ENCODE peak calls at places on chromosomes 5 and 9, in eight cellular contexts. E, M, R, H, D, L, U and N are unnamed samples. For H3K4me1, the result is how much of the 10 kb centered on the place peaks cover.

GRCh38 chr5:27472000-27472763 is 433.8 kb upstream of the CDH9 start:
- DNase-seq in E (peak), L (peak), M (peak), D (no peak), H (no peak), U (no peak), R (no peak), N (peak)

GRCh38 chr5:31196309-31196708 is 2.8 kb downstream of the CDH6 start:
- DNase-seq in H (no peak), L (peak), D (no peak), M (no peak), R (no peak), E (peak), U (no peak), N (peak)

GRCh38 chr5:13591621-13592020 is 352.9 kb downstream of the DNAH5 start:
- DNase-seq in M (no peak), L (peak), E (peak), H (no peak), R (no peak), U (no peak), D (no peak), N (no peak)

GRCh38 chr9:4328723-4329122 is 28.9 kb upstream of the GLIS3 start:
- DNase-seq in R (no peak), H (no peak), D (no peak), M (no peak), E (no peak), L (peak), U (no peak), N (no peak)

GRCh38 chr5:174735498-174736350 is 11.3 kb downstream of the MSX2 start:
- DNase-seq in E (peak), M (no peak), U (no peak), D (peak), R (no peak), L (peak), H (no peak), N (peak)

GRCh38 chr9:98974994-98975712 is 31.4 kb downstream of the COL15A1 start:
- DNase-seq in L (peak), R (peak), H (peak), D (peak), E (peak), M (peak), U (peak), N (peak)

GRCh38 chr5:82349651-82350050 is 71.5 kb upstream of the RPS23 start:
- DNase-seq in M (no peak), H (no peak), L (no peak), R (no peak), E (peak), U (no peak), D (no peak), N (peak)

GRCh38 chr9:85466834-85467233 is 274.9 kb downstream of the AGTPBP1 start:
- DNase-seq in R (no peak), L (no peak), E (no peak), H (no peak), D (no peak), U (no peak), M (no peak), N (no peak)

GRCh38 chr9:114000063-114000454 is 78.0 kb downstream of the AMBP start:
- DNase-seq in M (no peak), H (no peak), R (peak), U (no peak), D (no peak), E (no peak), L (no peak), N (no peak)

GRCh38 chr5:126846756-126847155 is 69.8 kb downstream of the LMNB1 start:
- DNase-seq in H (no peak), M (no peak), D (no peak), E (no peak), L (no peak), R (no peak), U (no peak), N (no peak)

GRCh38 chr5:110063640-110064592 is 374.2 kb downstream of the MAN2A1 start:
- DNase-seq in M (no peak), D (no peak), R (no peak), E (no peak), U (no peak), L (peak), H (no peak), N (no peak)

GRCh38 chr9:1009101-1009707 is 32.7 kb downstream of the DMRT3 start:
- DNase-seq in R (peak), D (peak), H (peak), L (peak), E (peak), M (peak), U (peak), N (peak)

GRCh38 chr5:96736937-96737336 is 70.8 kb downstream of the ERAP1 start:
- DNase-seq in M (no peak), D (no peak), L (no peak), H (no peak), R (no peak), U (no peak), E (no peak), N (no peak)

GRCh38 chr9:108776920-108777650 is 78.7 kb downstream of the ACTL7B start:
- DNase-seq in U (no peak), D (no peak), H (no peak), L (peak), M (no peak), E (no peak), R (no peak), N (no peak)

GRCh38 chr5:124996764-124997077 is 250.3 kb upstream of the ZNF608 start:
- DNase-seq in E (peak), L (peak), U (no peak), D (no peak), H (no peak), R (no peak), M (no peak), N (peak)

GRCh38 chr5:80370394-80370793 is 37.5 kb upstream of the ZFYVE16 start:
- DNase-seq in U (no peak), L (no peak), D (no peak), H (no peak), M (no peak), R (no peak), E (no peak), N (no peak)

GRCh38 chr9:8649157-8649556 is 849.6 kb upstream of the DMAC1 start:
- DNase-seq in M (no peak), D (no peak), U (no peak), E (no peak), R (no peak), L (peak), H (no peak), N (no peak)

GRCh38 chr5:72920690-72921089 is 35.2 kb upstream of the FCHO2 start:
- DNase-seq in U (no peak), R (no peak), M (no peak), D (peak), E (peak), H (no peak), L (peak), N (peak)

GRCh38 chr9:91131433-91131839 is 230.3 kb downstream of the AUH start:
- DNase-seq in U (no peak), R (peak), E (peak), M (no peak), L (peak), H (peak), D (peak), N (no peak)

GRCh38 chr9:127598839-127599549 is 13.1 kb upstream of the STXBP1 start:
- DNase-seq in L (no peak), M (no peak), E (no peak), H (no peak), R (no peak), U (no peak), D (no peak), N (no peak)

GRCh38 chr9:17600962-17601593 is 22.2 kb downstream of the SH3GL2 start:
- DNase-seq in D (no peak), R (no peak), L (peak), H (no peak), U (no peak), M (no peak), E (no peak), N (no peak)

GRCh38 chr5:103624035-103624461 is 61.5 kb upstream of the NUDT12 start:
- DNase-seq in H (no peak), E (no peak), R (no peak), D (no peak), L (peak), M (no peak), U (no peak), N (no peak)

GRCh38 chr5:39459091-39459490 is 34.3 kb upstream of the DAB2 start:
- DNase-seq in H (no peak), U (no peak), L (peak), M (no peak), E (peak), R (no peak), D (no peak), N (no peak)

GRCh38 chr9:134066546-134066922 is 1.3 kb downstream of the BRD3 start:
- DNase-seq in R (peak), M (no peak), E (no peak), L (peak), H (no peak), U (no peak), D (no peak), N (no peak)

GRCh38 chr9:96209407-96210031 is 92.5 kb downstream of the HSD17B3 start:
- DNase-seq in L (peak), H (no peak), R (no peak), M (no peak), E (peak), D (no peak), U (no peak), N (no peak)

GRCh38 chr9:9670454-9670853 is 942.3 kb downstream of the PTPRD start:
- DNase-seq in E (no peak), R (no peak), L (no peak), D (no peak), U (no peak), M (no peak), H (no peak), N (no peak)

GRCh38 chr9:133758228-133758627 is 20.1 kb upstream of the SARDH start:
- DNase-seq in E (no peak), D (no peak), M (peak), R (peak), H (no peak), L (no peak), U (no peak), N (peak)

GRCh38 chr9:114386886-114387677 is 700 bp downstream of the AKNA start:
- DNase-seq in M (no peak), H (peak), U (no peak), R (peak), E (no peak), L (peak), D (no peak), N (no peak)

GRCh38 chr9:116941266-116941665 is 254.2 kb downstream of the TRIM32 start:
- DNase-seq in H (no peak), E (no peak), D (no peak), U (no peak), R (no peak), L (no peak), M (no peak), N (no peak)

GRCh38 chr5:5422819-5423515 is 490 bp downstream of the ICE1 start:
- DNase-seq in L (no peak), D (no peak), M (no peak), H (no peak), E (no peak), U (no peak), R (no peak), N (no peak)

GRCh38 chr9:438066-438465 is 223.4 kb downstream of the DOCK8 start:
- DNase-seq in R (no peak), E (no peak), M (no peak), L (peak), U (no peak), D (no peak), H (no peak), N (no peak)

GRCh38 chr9:113857875-113858274 is 18.2 kb upstream of the ZNF618 start:
- DNase-seq in R (no peak), E (no peak), H (no peak), D (no peak), U (no peak), L (peak), M (no peak), N (peak)

GRCh38 chr5:32690153-32690552 is 21.0 kb upstream of the NPR3 start:
- DNase-seq in M (no peak), H (no peak), R (no peak), D (no peak), U (no peak), E (no peak), L (no peak), N (no peak)

GRCh38 chr9:93126825-93127368 is 7.2 kb downstream of the NINJ1 start:
- DNase-seq in L (peak), E (no peak), R (peak), H (no peak), U (no peak), D (no peak), M (peak), N (no peak)
- H3K4me3 ChIP-seq in L (no peak), E (no peak), R (no peak), H (no peak), U (no peak), D (no peak), M (no peak), N (no peak)

GRCh38 chr9:71762900-71763653 is 5.2 kb downstream of the CEMIP2 start:
- DNase-seq in U (no peak), E (peak), R (no peak), D (no peak), H (no peak), L (peak), M (no peak), N (no peak)
- H3K4me1 ChIP-seq in U (half or more), E (half or more), R (under half), D (half or more), H (half or more), L (under half), M (half or more), N (half or more)

GRCh38 chr9:132163457-132163875 is 1.6 kb downstream of the NTNG2 start:
- DNase-seq in E (no peak), H (no peak), M (no peak), L (peak), D (no peak), R (no peak), U (no peak), N (peak)
- H3K4me3 ChIP-seq in E (peak), H (no peak), M (no peak), L (peak), D (no peak), R (peak), U (no peak), N (peak)

DNA sequence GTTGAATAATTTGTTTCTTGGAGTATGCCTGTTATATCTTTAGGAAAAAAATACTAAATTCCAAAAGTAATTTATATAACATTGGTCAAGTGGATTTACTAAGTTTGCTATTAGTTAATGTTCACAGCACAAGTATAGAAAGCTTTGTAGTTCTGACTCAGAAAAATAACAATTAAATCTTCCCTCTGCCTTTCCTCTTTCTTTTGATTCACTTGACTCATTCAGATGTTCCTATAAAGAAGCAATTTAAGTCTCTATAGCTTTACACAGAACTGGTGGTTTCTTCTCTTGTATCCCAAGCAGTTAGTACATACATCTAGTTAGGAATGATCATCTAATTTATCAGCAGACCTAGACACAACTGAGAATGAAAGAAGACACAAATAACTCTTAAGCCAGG is 4.5 kb upstream of the CDC42SE2 start:
- DNase-seq in M (no peak), D (no peak), L (no peak), E (no peak), H (no peak), U (no peak), R (no peak), N (no peak)
- H3K4me1 ChIP-seq in M (under half), D (under half), L (under half), E (under half), H (half or more), U (half or more), R (under half), N (under half)

GRCh38 chr5:112706446-112707016 is 31.2 kb upstream of the APC start:
- DNase-seq in R (no peak), M (no peak), E (no peak), D (no peak), U (no peak), L (no peak), H (no peak), N (no peak)
- H3K4me3 ChIP-seq in R (peak), M (no peak), E (no peak), D (no peak), U (peak), L (no peak), H (peak), N (no peak)

GRCh38 chr9:36142510-36143161 is 6.1 kb downstream of the GLIPR2 start:
- DNase-seq in E (no peak), U (no peak), H (no peak), L (no peak), M (no peak), R (no peak), D (no peak), N (no peak)

GRCh38 chr9:36143242-36143641 is 6.7 kb downstream of the GLIPR2 start:
- DNase-seq in D (no peak), R (no peak), M (no peak), U (no peak), L (no peak), E (no peak), H (no peak), N (no peak)

GRCh38 chr9:36145970-36146369 is 9.4 kb downstream of the GLIPR2 start:
- DNase-seq in M (no peak), E (no peak), L (no peak), D (no peak), R (no peak), H (no peak), U (no peak), N (no peak)

GRCh38 chr9:36146666-36147065 is 10.1 kb downstream of the GLIPR2 start:
- DNase-seq in M (no peak), R (no peak), H (no peak), L (no peak), D (no peak), E (no peak), U (no peak), N (no peak)

DNA sequence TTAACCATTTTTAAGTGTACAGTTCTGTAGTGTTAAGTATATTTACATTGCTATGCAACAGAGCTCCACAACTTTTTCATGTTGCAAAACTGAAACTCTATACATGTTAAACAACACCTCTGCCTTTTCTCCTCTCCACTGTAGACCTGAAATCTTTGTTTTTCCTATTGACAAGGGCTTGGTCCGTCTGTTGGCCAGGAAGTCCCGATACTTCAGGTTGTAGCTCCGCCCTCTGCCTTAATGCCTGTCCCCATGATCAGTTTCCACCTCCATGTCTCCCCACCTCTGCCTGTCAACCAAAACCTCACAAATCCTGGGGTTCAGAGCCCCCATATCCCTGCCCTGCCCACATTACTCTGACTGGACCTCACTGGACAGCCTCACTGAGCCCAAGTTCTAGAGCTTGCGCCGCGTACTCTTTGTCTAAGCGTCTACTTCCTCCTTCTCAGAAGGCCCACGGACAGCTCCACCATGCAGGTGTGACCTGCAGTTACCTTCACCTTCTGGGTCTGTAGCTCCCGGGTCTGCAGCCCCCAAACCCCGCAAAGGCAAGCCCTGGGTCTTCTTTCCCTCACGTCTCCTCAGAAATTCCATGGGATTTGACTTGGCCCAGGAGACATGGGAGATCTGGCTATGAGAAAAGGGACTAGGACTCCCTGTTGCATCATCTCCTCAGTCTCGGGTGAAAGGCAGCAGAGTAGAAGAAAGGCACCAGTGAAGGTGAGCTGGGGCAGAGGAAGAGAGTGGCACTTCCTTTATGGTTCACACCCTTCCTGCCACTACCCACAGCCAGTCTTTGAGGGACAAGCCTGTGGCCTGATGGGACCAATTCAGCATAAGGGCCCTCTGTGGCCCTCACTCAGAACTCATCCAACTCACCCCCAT is 8.0 kb downstream of the GLIPR2 start:
- DNase-seq in M (no peak), L (no peak), R (no peak), U (no peak), D (no peak), E (no peak), H (peak), N (no peak)
- H3K4me1 ChIP-seq in M (under half), L (under half), R (under half), U (half or more), D (under half), E (under half), H (half or more), N (under half)

GRCh38 chr9:128983536-128983935 is 36.0 kb downstream of the NUP188 start:
- DNase-seq in U (no peak), R (no peak), M (no peak), D (no peak), E (no peak), L (no peak), H (no peak), N (no peak)

GRCh38 chr9:128992995-128993394 is 35.1 kb downstream of the SH3GLB2 start:
- DNase-seq in H (no peak), L (no peak), E (peak), R (no peak), D (no peak), U (no peak), M (no peak), N (no peak)

GRCh38 chr9:128986671-128987070 is 39.2 kb downstream of the NUP188 start:
- DNase-seq in D (no peak), U (no peak), E (no peak), M (no peak), H (no peak), L (no peak), R (no peak), N (no peak)

DNA sequence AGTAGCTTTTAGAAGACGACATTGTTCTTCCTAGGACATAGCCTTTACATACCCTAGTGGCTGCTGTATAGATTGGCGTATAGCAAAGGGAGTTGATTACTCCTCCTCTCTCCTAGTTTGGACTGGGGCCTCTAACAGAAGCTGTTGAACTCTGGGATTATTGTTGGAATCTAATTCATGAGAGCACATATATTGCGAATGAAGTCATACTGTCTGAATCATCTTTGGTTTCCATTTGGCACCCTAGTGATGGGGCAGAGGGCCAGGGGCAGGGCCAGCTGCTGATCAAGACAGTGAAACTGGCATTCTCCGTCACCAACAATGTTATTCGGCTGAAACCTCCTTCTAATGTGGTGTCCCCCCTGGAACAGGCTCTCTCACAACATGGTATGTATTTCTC is 40.3 kb downstream of the NUP188 start:
- DNase-seq in D (no peak), U (no peak), R (no peak), E (no peak), M (no peak), L (peak), H (no peak), N (no peak)
- H3K4me3 ChIP-seq in D (no peak), U (no peak), R (no peak), E (no peak), M (no peak), L (peak), H (no peak), N (no peak)

GRCh38 chr5:66757834-66758396 is 161.7 kb downstream of the MAST4 start:
- DNase-seq in R (no peak), L (no peak), E (no peak), D (no peak), H (no peak), U (no peak), M (no peak), N (no peak)
- H3K4me1 ChIP-seq in R (under half), L (under half), E (under half), D (under half), H (under half), U (under half), M (under half), N (under half)

GRCh38 chr5:143228597-143229293 is 174.7 kb downstream of the NR3C1 start:
- DNase-seq in U (no peak), M (no peak), H (peak), E (no peak), R (no peak), D (no peak), L (no peak), N (no peak)

GRCh38 chr5:143229896-143230675 is 173.4 kb downstream of the NR3C1 start:
- DNase-seq in L (no peak), E (no peak), H (peak), R (no peak), U (peak), M (peak), D (no peak), N (no peak)

GRCh38 chr5:143231426-143231825 is 172.1 kb downstream of the NR3C1 start:
- DNase-seq in U (no peak), H (no peak), M (no peak), R (no peak), L (no peak), D (no peak), E (no peak), N (no peak)

GRCh38 chr5:143230676-143230996 is 172.8 kb downstream of the NR3C1 start:
- DNase-seq in M (no peak), D (no peak), L (no peak), E (no peak), U (no peak), R (no peak), H (no peak), N (no peak)

GRCh38 chr5:143229426-143229895 is 174.0 kb downstream of the NR3C1 start:
- DNase-seq in H (no peak), M (no peak), U (no peak), E (no peak), L (no peak), R (no peak), D (no peak), N (no peak)
- H3K4me3 ChIP-seq in H (peak), M (no peak), U (peak), E (no peak), L (no peak), R (no peak), D (no peak), N (no peak)